ENCODE peak calls at places on chromosomes 4 and X, in nine cellular contexts. P is GM04503; Z is M059J; R is suprapubic skin; O is iPS-NIHi11; L is stimulated activated CD4-positive, alpha-beta T cell treated with anti-CD3 and anti-CD28 coated beads, Interleukin-4, amount 100 ng/mL, for 24 hours; C is GM13977; A is stromal cell of bone marrow; I is amniotic stem cell. T is an unnamed sample.

GRCh38 chrX:153649915-153650782 is 3.1 kb downstream of the DUSP9 start:
- DNase-seq in A (no peak), P (no peak), O (no peak), I (no peak), L (no peak), Z (no peak), C (no peak), R (peak), T (no peak)

GRCh38 chrX:13983734-13984133 is 46.0 kb downstream of the GEMIN8 start:
- DNase-seq in R (no peak), L (no peak), C (no peak), P (no peak), O (no peak), Z (no peak), A (no peak), I (no peak), T (no peak)

GRCh38 chr4:77473509-77473908 is 132.1 kb upstream of the CXCL13 start:
- DNase-seq in A (no peak), Z (no peak), L (no peak), C (peak), I (no peak), O (peak), R (no peak), P (no peak), T (no peak)

GRCh38 chr4:167826281-167826680 is 266.1 kb upstream of the ANXA10 start:
- DNase-seq in A (peak), Z (peak), O (no peak), C (no peak), I (no peak), P (peak), R (no peak), L (no peak), T (no peak)

GRCh38 chr4:186067757-186068385 is 1.1 kb upstream of the TLR3 start:
- DNase-seq in R (peak), A (peak), I (no peak), Z (peak), P (no peak), C (peak), O (no peak), L (peak), T (no peak)

GRCh38 chr4:106529348-106530033 is 160.9 kb upstream of the GIMD1 start:
- DNase-seq in I (no peak), L (no peak), R (no peak), A (peak), Z (peak), P (peak), C (no peak), O (no peak), T (no peak)

GRCh38 chr4:153458969-153459368 is 7.2 kb upstream of the TMEM131L start:
- DNase-seq in A (no peak), I (no peak), O (no peak), P (no peak), R (no peak), L (no peak), C (no peak), Z (no peak), T (no peak)

GRCh38 chrX:106608016-106608415 is 3.8 kb upstream of the RADX start:
- DNase-seq in A (no peak), C (no peak), L (peak), I (no peak), Z (peak), O (no peak), R (no peak), P (no peak), T (no peak)

GRCh38 chr4:6200922-6201362 is 593 bp upstream of the JAKMIP1 start:
- DNase-seq in Z (no peak), A (no peak), R (no peak), L (no peak), C (no peak), P (no peak), I (no peak), O (no peak), T (no peak)

GRCh38 chr4:148539387-148539786 is 97.2 kb upstream of the NR3C2 start:
- DNase-seq in R (no peak), P (no peak), O (peak), Z (no peak), C (no peak), A (no peak), I (no peak), L (no peak), T (no peak)

GRCh38 chrX:45840411-45840950 is 639.8 kb upstream of the DIPK2B start:
- DNase-seq in A (no peak), C (no peak), O (no peak), L (no peak), I (no peak), P (no peak), Z (no peak), R (no peak), T (no peak)

GRCh38 chr4:76897522-76898384 is at the start of gene SOWAHB:
- DNase-seq in I (no peak), R (peak), O (peak), A (no peak), P (no peak), Z (peak), C (peak), L (peak), T (no peak)

GRCh38 chrX:26762253-26762652 is 546.3 kb downstream of the MAGEB5 start:
- DNase-seq in R (no peak), A (no peak), O (no peak), L (no peak), C (no peak), I (no peak), P (no peak), Z (no peak), T (no peak)

GRCh38 chr4:40122941-40123340 is 66.3 kb downstream of the N4BP2 start:
- DNase-seq in O (no peak), Z (no peak), A (no peak), P (no peak), I (no peak), L (no peak), R (no peak), C (no peak), T (no peak)

GRCh38 chrX:21946925-21947641 is 6.6 kb downstream of the SMS start:
- DNase-seq in P (no peak), I (no peak), R (no peak), C (no peak), L (no peak), Z (peak), O (peak), A (no peak), T (no peak)

GRCh38 chr4:102815981-102816380 is 11.4 kb downstream of the UBE2D3 start:
- DNase-seq in I (peak), P (peak), C (no peak), L (no peak), O (peak), A (peak), Z (peak), R (no peak), T (peak)

GRCh38 chr4:155604718-155605601 is 61.7 kb upstream of the GUCY1A1 start:
- DNase-seq in L (no peak), C (no peak), R (peak), A (peak), Z (peak), O (no peak), I (peak), P (peak), T (peak)

GRCh38 chr4:57632564-57632963 is 522.4 kb upstream of the IGFBP7 start:
- DNase-seq in R (no peak), Z (no peak), A (no peak), C (no peak), P (no peak), I (no peak), O (no peak), L (no peak), T (no peak)

GRCh38 chr4:118113220-118113619 is 78.9 kb downstream of the NDST3 start:
- DNase-seq in L (no peak), P (no peak), Z (no peak), R (no peak), C (no peak), O (no peak), I (no peak), A (no peak), T (no peak)

GRCh38 chrX:11504234-11504633 is 161.5 kb downstream of the ARHGAP6 start:
- DNase-seq in O (no peak), P (no peak), Z (peak), I (no peak), A (no peak), R (no peak), C (no peak), L (no peak), T (no peak)

GRCh38 chr4:71346710-71347109 is 7.9 kb downstream of the SLC4A4 start:
- DNase-seq in C (no peak), O (no peak), P (no peak), I (no peak), A (no peak), L (no peak), R (no peak), Z (no peak), T (no peak)

GRCh38 chrX:73668779-73669178 is 105.8 kb downstream of the CHIC1 start:
- DNase-seq in L (no peak), Z (peak), I (no peak), O (no peak), A (no peak), P (no peak), R (no peak), C (no peak), T (no peak)

GRCh38 chr4:136864580-136865185 is 667.6 kb downstream of the PCDH18 start:
- DNase-seq in I (peak), A (peak), C (peak), P (peak), L (peak), O (peak), R (no peak), Z (peak), T (peak)

T was measured in AG04450.